ENCODE peak calls at places on chromosomes 6 and 20, in seven cellular contexts. P, C, Y, V, N, X and G are unnamed samples.

GRCh38 chr6:142926494-142927273 is 18.3 kb downstream of the HIVEP2 start:
- DNase-seq in V (peak; percentile 93), Y (peak; percentile 88), P (peak; percentile 89), X (peak; percentile 94), N (peak; percentile 85), C (peak; percentile 58), G (peak; percentile 97)

GRCh38 chr6:63581355-63581998 is 9.2 kb downstream of the LOC128125822 start:
- DNase-seq in C (no peak), P (no peak), X (no peak), Y (no peak), N (no peak), V (no peak), G (no peak)

GRCh38 chr6:142356271-142356938 is 54.6 kb downstream of the ADGRG6 start:
- DNase-seq in V (no peak), P (no peak), Y (no peak), C (no peak), N (peak; percentile 55), X (no peak), G (peak; percentile 40)

GRCh38 chr20:62668441-62669027 is 26.2 kb downstream of the SLCO4A1 start:
- DNase-seq in Y (peak; percentile 58), C (peak; percentile 91), V (peak; percentile 90), P (peak; percentile 83), N (peak; percentile 81), X (no peak), G (peak; percentile 78)

GRCh38 chr6:24768361-24768760 is 6.4 kb upstream of the GMNN start:
- DNase-seq in V (no peak), C (no peak), Y (no peak), N (no peak), X (no peak), P (no peak), G (peak; percentile 19)

GRCh38 chr6:72464246-72464645 is 157.6 kb upstream of the KCNQ5 start:
- DNase-seq in X (no peak), V (no peak), P (no peak), C (no peak), N (no peak), Y (no peak), G (peak; percentile 2)

GRCh38 chr6:57267586-57268293 is 45.6 kb upstream of the RAB23 start:
- DNase-seq in Y (no peak), C (peak; percentile 28), N (peak; percentile 99), V (peak; percentile 70), P (peak; percentile 37), X (no peak), G (peak; percentile 99)

GRCh38 chr6:3157151-3157933 is at the start of gene TUBB2A:
- DNase-seq in Y (peak; percentile 90), C (peak; percentile 63), V (peak; percentile 95), N (peak; percentile 76), P (peak; percentile 64), X (peak; percentile 97), G (peak; percentile 87)

GRCh38 chr6:1027109-1027794 is 284.6 kb upstream of the FOXQ1 start:
- DNase-seq in C (peak; percentile 18), X (no peak), N (peak; percentile 51), Y (no peak), P (no peak), V (no peak), G (peak; percentile 74)

GRCh38 chr6:132669690-132670291 is 10.8 kb upstream of the TAAR1 start:
- DNase-seq in N (peak; percentile 61), X (no peak), P (no peak), Y (no peak), V (no peak), C (peak; percentile 15), G (peak; percentile 72)

GRCh38 chr20:22508426-22508825 is 75.9 kb downstream of the FOXA2 start:
- DNase-seq in N (no peak), C (no peak), P (no peak), V (no peak), X (no peak), Y (no peak), G (no peak)

GRCh38 chr6:18216411-18216810 is 47.9 kb downstream of the DEK start:
- DNase-seq in N (no peak), X (no peak), Y (no peak), C (no peak), V (no peak), P (no peak), G (peak; percentile 87)

GRCh38 chr20:57913156-57913930 is 203.5 kb upstream of the PMEPA1 start:
- DNase-seq in V (no peak), Y (no peak), C (no peak), N (no peak), P (no peak), X (no peak), G (no peak)

GRCh38 chr6:143675946-143676345 is 1.8 kb upstream of the PHACTR2 start:
- DNase-seq in Y (no peak), V (no peak), P (no peak), X (no peak), C (no peak), N (peak; percentile 62), G (peak; percentile 71)

GRCh38 chr20:48015943-48016723 is 230.9 kb upstream of the SULF2 start:
- DNase-seq in C (no peak), V (no peak), N (peak; percentile 83), Y (no peak), P (no peak), X (no peak), G (peak; percentile 85)

GRCh38 chr20:1813674-1814635 is 81.3 kb upstream of the SIRPA start:
- DNase-seq in C (no peak), P (no peak), Y (no peak), X (no peak), V (no peak), N (no peak), G (no peak)

GRCh38 chr6:91719414-91719813 is 1132.5 kb upstream of the MAP3K7 start:
- DNase-seq in Y (no peak), N (no peak), P (no peak), X (no peak), C (no peak), V (no peak), G (no peak)

GRCh38 chr6:10685092-10685769 is 9.2 kb downstream of the C6orf52 start:
- DNase-seq in X (no peak), Y (no peak), V (no peak), P (no peak), N (no peak), C (no peak), G (no peak)

GRCh38 chr6:150741633-150742200 is 123.8 kb upstream of the MTHFD1L start:
- DNase-seq in P (no peak), N (no peak), X (no peak), C (no peak), V (no peak), Y (no peak), G (peak; percentile 12)

GRCh38 chr6:2819891-2820814 is 21.5 kb downstream of the SERPINB1 start:
- DNase-seq in P (no peak), V (no peak), X (no peak), C (no peak), N (no peak), Y (no peak), G (no peak)

GRCh38 chr6:81753709-81754678 is 1.5 kb upstream of the TENT5A start:
- DNase-seq in P (peak; percentile 89), C (peak; percentile 26), V (peak; percentile 95), N (peak; percentile 63), Y (peak; percentile 87), X (peak; percentile 95), G (peak; percentile 62)

GRCh38 chr6:209432-210103 is 82.7 kb upstream of the DUSP22 start:
- DNase-seq in P (no peak), Y (no peak), X (peak; percentile 70), N (no peak), C (no peak), V (no peak), G (no peak)

GRCh38 chr6:157150076-157150475 is 173.2 kb downstream of the TMEM242 start:
- DNase-seq in C (no peak), Y (no peak), P (no peak), N (no peak), V (no peak), X (no peak), G (peak; percentile 89)

GRCh38 chr20:43028470-43028869 is 161.2 kb downstream of the PTPRT start:
- DNase-seq in V (no peak), N (no peak), X (no peak), Y (no peak), C (no peak), P (no peak), G (no peak)

GRCh38 chr6:3575701-3576100 is 118.9 kb upstream of the SLC22A23 start:
- DNase-seq in C (no peak), X (no peak), N (no peak), P (no peak), Y (no peak), V (no peak), G (no peak)

GRCh38 chr6:150202404-150202803 is 59.6 kb downstream of the PPP1R14C start:
- DNase-seq in N (peak; percentile 47), Y (no peak), V (no peak), X (no peak), C (no peak), P (no peak), G (no peak)

GRCh38 chr20:53597085-53597482 is 3.4 kb upstream of the ZNF217 start:
- DNase-seq in Y (no peak), V (no peak), N (peak; percentile 62), C (no peak), X (no peak), P (no peak), G (peak; percentile 66)
- H3K4me3 ChIP-seq in Y (no peak overlapping the region), V (no peak overlapping the region), N (no peak overlapping the region), C (no peak overlapping the region), X (no peak overlapping the region), P (no peak overlapping the region), G (no peak overlapping the region)

GRCh38 chr6:86682297-86682696 is 255.0 kb upstream of the HTR1E start:
- DNase-seq in Y (no peak), X (no peak), V (no peak), N (no peak), P (no peak), C (no peak), G (no peak)
- TF ChIP-seq CTCF in Y (no peak), X (no peak), V (no peak), N (no peak), P (no peak), C (no peak), G (no peak)

GRCh38 chr20:52971498-52972189 is 514 bp upstream of the TSHZ2 start:
- DNase-seq in Y (no peak), N (no peak), C (no peak), X (peak; percentile 75), V (no peak), P (no peak), G (no peak)
- H3K4me3 ChIP-seq in Y (peak overlapping the region; percentile 36), N (peak overlapping the region; percentile 56), C (peak overlapping the region; percentile 44), X (peak overlapping the region; percentile 47), V (no peak overlapping the region), P (no peak overlapping the region), G (no peak overlapping the region)

GRCh38 chr20:36043892-36044515 is 75.6 kb downstream of the CNBD2 start:
- DNase-seq in C (no peak), Y (no peak), P (no peak), V (no peak), X (no peak), N (no peak), G (no peak)
- TF ChIP-seq CTCF in C (no peak), Y (no peak), P (no peak), V (no peak), X (no peak), N (no peak), G (no peak)